ENCODE peak calls at places on chromosome 13, in four cellular contexts. Q is IMR-90, W is GM12878, O is astrocyte. U is an unnamed sample.

GRCh38 chr13:105432408-105432807 is 1103.1 kb downstream of the EFNB2 start:
- DNase-seq in Q (no peak), O (no peak), W (no peak), U (no peak)

GRCh38 chr13:107518780-107519179 is 696.6 kb downstream of the LIG4 start:
- DNase-seq in O (no peak), W (no peak), Q (peak; percentile 45), U (no peak)

GRCh38 chr13:49812806-49813205 is 20.3 kb upstream of the KPNA3 start:
- DNase-seq in Q (no peak), O (no peak), W (no peak), U (no peak)

GRCh38 chr13:106499905-106500304 is 35.6 kb downstream of the EFNB2 start:
- DNase-seq in O (peak; percentile 77), Q (peak; percentile 47), W (peak; percentile 15), U (no peak)

GRCh38 chr13:111857846-111858560 is 208.9 kb upstream of the SOX1 start:
- DNase-seq in Q (no peak), W (no peak), O (no peak), U (no peak)

GRCh38 chr13:85737952-85738351 is 61.3 kb downstream of the SLITRK6 start:
- DNase-seq in Q (no peak), W (no peak), O (no peak), U (no peak)

GRCh38 chr13:31775686-31776085 is 36.4 kb downstream of the RXFP2 start:
- DNase-seq in W (no peak), Q (no peak), O (peak; percentile 31), U (no peak)

GRCh38 chr13:60000081-60000480 is 163.6 kb downstream of the DIAPH3 start:
- DNase-seq in O (peak; percentile 25), Q (peak; percentile 21), W (no peak), U (no peak)

GRCh38 chr13:110280231-110280813 is 26.6 kb downstream of the COL4A1 start:
- DNase-seq in Q (no peak), O (no peak), W (no peak), U (no peak)

GRCh38 chr13:101283782-101284181 is 132.5 kb downstream of the NALCN start:
- DNase-seq in W (no peak), Q (no peak), O (no peak), U (no peak)

GRCh38 chr13:27012482-27013197 is 159.0 kb downstream of the USP12 start:
- DNase-seq in W (no peak), O (peak; percentile 87), Q (peak; percentile 89), U (peak; percentile 9)

GRCh38 chr13:78608705-78609463 is 5.5 kb upstream of the POU4F1 start:
- DNase-seq in W (no peak), Q (no peak), O (no peak), U (no peak)

GRCh38 chr13:110538632-110539031 is 22.9 kb downstream of the RAB20 start:
- DNase-seq in O (no peak), Q (no peak), W (no peak), U (no peak)

GRCh38 chr13:102569488-102569887 is 27.3 kb upstream of the TPP2 start:
- DNase-seq in W (no peak), Q (peak; percentile 69), O (peak; percentile 42), U (no peak)

GRCh38 chr13:74920945-74921725 is 560.8 kb downstream of the TBC1D4 start:
- DNase-seq in O (peak; percentile 3), W (no peak), Q (no peak), U (no peak)

GRCh38 chr13:25420161-25420560 is 48.4 kb downstream of the ATP8A2 start:
- DNase-seq in W (no peak), O (no peak), Q (no peak), U (no peak)

GRCh38 chr13:27183561-27184147 is 12.0 kb upstream of the USP12 start:
- DNase-seq in W (no peak), O (no peak), Q (peak; percentile 72), U (no peak)

GRCh38 chr13:113585828-113586355 is 1.3 kb downstream of the TFDP1 start:
- DNase-seq in W (no peak), O (no peak), Q (no peak), U (no peak)

GRCh38 chr13:110503037-110503901 is 58.3 kb downstream of the RAB20 start:
- DNase-seq in O (no peak), Q (peak; percentile 12), W (no peak), U (no peak)

GRCh38 chr13:76638160-76638559 is 248.0 kb downstream of the KCTD12 start:
- DNase-seq in Q (no peak), W (no peak), O (no peak), U (no peak)

GRCh38 chr13:101025519-101025918 is 350.9 kb upstream of the TMTC4 start:
- DNase-seq in Q (no peak), O (no peak), W (no peak), U (no peak)

GRCh38 chr13:95713651-95714050 is 36.7 kb downstream of the DNAJC3 start:
- DNase-seq in O (no peak), W (no peak), Q (peak; percentile 27), U (no peak)

GRCh38 chr13:36030670-36031331 is 100.4 kb downstream of the DCLK1 start:
- DNase-seq in O (peak; percentile 94), Q (peak; percentile 18), W (no peak), U (no peak)

GRCh38 chr13:50636007-50636704 is 207.3 kb downstream of the DLEU7 start:
- DNase-seq in W (no peak), O (no peak), Q (no peak), U (no peak)

GRCh38 chr13:42968906-42969305 is 23.1 kb downstream of the EPSTI1 start:
- DNase-seq in O (no peak), W (no peak), Q (no peak), U (no peak)

GRCh38 chr13:23789576-23790346 is 99.4 kb downstream of the MIPEP start:
- DNase-seq in Q (no peak), O (no peak), W (no peak), U (no peak)

GRCh38 chr13:75537401-75538365 is at the start of gene COMMD6:
- DNase-seq in O (peak; percentile 84), W (peak; percentile 42), Q (peak; percentile 87), U (peak; percentile 46)

GRCh38 chr13:107835339-107836018 is 379.9 kb downstream of the LIG4 start:
- DNase-seq in O (peak; percentile 93), W (no peak), Q (peak; percentile 88), U (no peak)

GRCh38 chr13:22240716-22241115 is 569.8 kb downstream of the FGF9 start:
- DNase-seq in O (no peak), Q (no peak), W (no peak), U (no peak)

GRCh38 chr13:30585748-30586262 is 31.9 kb upstream of the USPL1 start:
- DNase-seq in O (peak; percentile 94), W (no peak), Q (peak; percentile 93), U (no peak)

GRCh38 chr13:66994097-66994496 is 236.0 kb downstream of the PCDH9 start:
- DNase-seq in O (peak; percentile 72), Q (peak; percentile 52), W (no peak), U (no peak)
- TF ChIP-seq CTCF in O (peak; percentile 76), Q (peak; percentile 68), W (no peak), U (peak; percentile 70)

GRCh38 chr13:40927929-40928328 is 91.2 kb downstream of the ELF1 start:
- DNase-seq in O (no peak), W (no peak), Q (no peak), U (no peak)

GRCh38 chr13:40932252-40932651 is 86.9 kb downstream of the ELF1 start:
- DNase-seq in Q (no peak), W (no peak), O (no peak), U (no peak)

GRCh38 chr13:40928980-40929379 is 90.1 kb downstream of the ELF1 start:
- DNase-seq in Q (no peak), O (no peak), W (no peak), U (no peak)

GRCh38 chr13:40933508-40933907 is 85.6 kb downstream of the ELF1 start:
- DNase-seq in Q (no peak), O (no peak), W (peak; percentile 20), U (no peak)
- H3K9ac ChIP-seq in Q (no peak overlapping the region), O (no peak overlapping the region), W (no peak overlapping the region), U (no peak overlapping the region)

DNA sequence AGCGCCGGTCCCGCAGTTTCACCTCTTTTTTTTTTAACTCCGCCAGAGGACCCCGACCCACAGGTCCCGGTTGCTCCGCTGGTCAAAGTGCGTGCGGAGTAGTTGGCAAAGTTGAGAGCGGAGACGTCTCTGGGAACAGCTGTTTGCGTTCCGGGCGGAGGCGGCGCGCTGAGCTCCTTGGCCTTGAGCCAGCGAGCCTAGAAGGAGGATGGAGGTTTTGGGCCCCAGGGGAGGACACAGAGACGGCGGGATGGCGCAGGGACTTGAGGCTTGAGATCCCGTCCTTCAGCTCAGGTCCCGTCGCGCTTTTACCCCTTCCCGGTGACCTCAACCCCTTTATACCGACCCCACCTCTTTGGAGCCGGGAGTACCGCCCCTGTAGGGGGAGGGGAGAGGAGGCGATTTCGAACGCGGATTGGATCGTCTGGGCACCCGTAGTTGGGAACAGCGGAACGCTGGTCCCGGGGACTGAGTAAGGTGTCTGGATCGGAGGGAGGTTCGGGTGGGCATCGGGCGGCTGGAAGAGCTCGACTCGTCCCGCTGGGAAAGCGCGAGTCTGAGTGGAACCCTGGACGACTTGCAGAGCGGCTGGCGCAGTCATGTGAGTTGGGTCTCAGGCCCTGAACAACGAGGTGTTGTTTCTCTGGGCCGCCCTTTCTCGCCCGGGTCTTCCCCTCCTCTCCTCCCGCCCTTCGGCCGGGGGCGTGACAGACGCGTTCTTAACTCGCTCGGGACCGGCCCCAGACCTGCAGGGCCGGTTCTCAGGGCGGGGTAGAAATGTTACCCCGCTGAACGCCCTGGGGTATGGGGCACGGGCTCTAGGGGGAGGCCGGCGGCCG is at the start of gene WBP4:
- DNase-seq in O (peak; percentile 90), W (peak; percentile 82), Q (peak; percentile 95), U (peak; percentile 80)
- H3K4me1 ChIP-seq in O (peaks cover 26% of the 10 kb centered on the region), W (peaks cover 3% of the 10 kb centered on the region), Q (peaks cover 6% of the 10 kb centered on the region), U (peaks cover 21% of the 10 kb centered on the region)

GRCh38 chr13:51684076-51684475 is 99.8 kb downstream of the WDFY2 start:
- DNase-seq in W (no peak), O (peak; percentile 59), Q (peak; percentile 49), U (no peak)
- TF ChIP-seq CTCF in W (no peak), O (no peak), Q (no peak), U (no peak)

DNA sequence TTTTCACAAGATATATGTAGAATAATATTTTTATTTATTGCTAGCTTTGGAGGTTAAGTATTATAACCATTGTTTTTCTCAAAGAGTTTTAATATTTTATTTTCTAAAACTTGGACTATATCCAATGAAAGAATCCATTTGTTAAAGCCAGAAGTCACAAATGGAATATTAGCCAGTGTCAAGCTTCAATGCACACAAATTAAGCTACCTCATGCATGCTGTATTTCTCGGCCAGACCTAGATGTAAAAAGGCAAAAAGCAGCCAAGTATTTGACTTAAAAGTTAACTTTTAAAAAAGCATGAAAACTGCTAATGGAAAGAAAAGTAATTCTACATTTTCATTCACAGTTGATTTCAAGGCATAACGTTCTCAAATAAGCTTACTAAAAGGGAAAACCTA is 160.0 kb upstream of the ATXN8OS start:
- DNase-seq in Q (no peak), W (no peak), O (no peak), U (no peak)
- H3K9ac ChIP-seq in Q (no peak overlapping the region), W (no peak overlapping the region), O (no peak overlapping the region), U (no peak overlapping the region)

GRCh38 chr13:109155301-109155761 is 525.9 kb downstream of the MYO16 start:
- DNase-seq in W (no peak), Q (peak; percentile 50), O (peak; percentile 98), U (peak; percentile 90)
- H3K4me1 ChIP-seq in W (peaks cover 9% of the 10 kb centered on the region), Q (peaks cover 25% of the 10 kb centered on the region), O (peaks cover 41% of the 10 kb centered on the region), U (peaks cover 81% of the 10 kb centered on the region)

GRCh38 chr13:47594833-47595232 is 406.2 kb downstream of the SUCLA2 start:
- DNase-seq in Q (peak; percentile 1), O (no peak), W (no peak), U (no peak)
- TF ChIP-seq CTCF in Q (no peak), O (no peak), W (no peak), U (peak; percentile 26)

GRCh38 chr13:28761586-28761985 is 42.8 kb upstream of the SLC46A3 start:
- DNase-seq in Q (peak; percentile 39), W (no peak), O (no peak), U (no peak)
- H3K9ac ChIP-seq in Q (no peak overlapping the region), W (no peak overlapping the region), O (no peak overlapping the region), U (no peak overlapping the region)